ENCODE peak calls at places on chromosomes 4 and X, in five cellular contexts. B is testis, H is SW480, M is ACHN, Z is head of caudate nucleus. A is an unnamed sample.

GRCh38 chr4:123986268-123986798 is 589.7 kb downstream of the SPRY1 start:
- DNase-seq in B (peak; percentile 54), H (no peak), M (peak; percentile 7), Z (no peak), A (no peak)

GRCh38 chr4:98480535-98480934 is 177.9 kb downstream of the TSPAN5 start:
- DNase-seq in B (no peak), H (no peak), M (no peak), Z (no peak), A (no peak)

GRCh38 chr4:56048621-56049427 is 100.1 kb downstream of the CEP135 start:
- DNase-seq in B (peak; percentile 66), H (peak; percentile 67), M (peak; percentile 64), Z (peak; percentile 70), A (peak; percentile 95)

GRCh38 chr4:89006307-89006706 is 50.7 kb downstream of the FAM13A start:
- DNase-seq in B (no peak), H (no peak), M (no peak), Z (no peak), A (no peak)

GRCh38 chrX:154362085-154362742 is 12.2 kb downstream of the FLNA start:
- DNase-seq in B (no peak), H (no peak), M (no peak), Z (no peak), A (no peak)

GRCh38 chrX:42803320-42803719 is 25.4 kb upstream of the PPP1R2C start:
- DNase-seq in B (no peak), H (no peak), M (no peak), Z (no peak), A (no peak)

GRCh38 chr4:147829401-147830101 is 97.7 kb downstream of the ARHGAP10 start:
- DNase-seq in B (peak; percentile 85), H (no peak), M (no peak), Z (no peak), A (no peak)

GRCh38 chrX:52140020-52140419 is 44.7 kb upstream of the MAGED4 start:
- DNase-seq in B (no peak), H (no peak), M (no peak), Z (no peak), A (no peak)

GRCh38 chr4:112751447-112751846 is 114.5 kb downstream of the LARP7 start:
- DNase-seq in B (no peak), H (no peak), M (no peak), Z (no peak), A (no peak)

GRCh38 chr4:76897522-76898384 is at the start of gene SOWAHB:
- DNase-seq in B (peak; percentile 13), H (peak; percentile 79), M (peak; percentile 12), Z (no peak), A (no peak)